ENCODE peak calls at places on chromosomes 11 and 22, in four cellular contexts. Z is progenitor cell of endocrine pancreas, A is lower lobe of right lung, E is mucosa of descending colon. N is an unnamed sample.

GRCh38 chr11:110349109-110349996 is 52.9 kb upstream of the RDX start:
- DNase-seq in Z (no peak), E (no peak), A (no peak), N (no peak)

GRCh38 chr11:104333977-104334376 is 170.0 kb upstream of the PDGFD start:
- DNase-seq in Z (no peak), A (no peak), E (peak), N (no peak)

GRCh38 chr11:109783017-109783416 is 310.2 kb upstream of the ZC3H12C start:
- DNase-seq in E (no peak), A (no peak), Z (no peak), N (no peak)

GRCh38 chr22:37571258-37571991 is 8.5 kb downstream of the LGALS2 start:
- DNase-seq in A (no peak), E (no peak), Z (no peak), N (no peak)

GRCh38 chr11:59403546-59403945 is 22.7 kb downstream of the OR5A2 start:
- DNase-seq in E (no peak), Z (no peak), A (no peak), N (no peak)

GRCh38 chr11:127962416-127962815 is 624.9 kb downstream of the ETS1 start:
- DNase-seq in A (no peak), E (no peak), Z (no peak), N (no peak)

GRCh38 chr11:76626921-76627391 is 43.6 kb downstream of the LRRC32 start:
- DNase-seq in E (no peak), Z (no peak), A (no peak), N (peak)

GRCh38 chr11:35061516-35062440 is 77.2 kb upstream of the CD44 start:
- DNase-seq in A (no peak), E (no peak), Z (no peak), N (no peak)

GRCh38 chr11:75245356-75246005 is 4.9 kb downstream of the TPBGL start:
- DNase-seq in A (no peak), E (no peak), Z (no peak), N (peak)

DNA sequence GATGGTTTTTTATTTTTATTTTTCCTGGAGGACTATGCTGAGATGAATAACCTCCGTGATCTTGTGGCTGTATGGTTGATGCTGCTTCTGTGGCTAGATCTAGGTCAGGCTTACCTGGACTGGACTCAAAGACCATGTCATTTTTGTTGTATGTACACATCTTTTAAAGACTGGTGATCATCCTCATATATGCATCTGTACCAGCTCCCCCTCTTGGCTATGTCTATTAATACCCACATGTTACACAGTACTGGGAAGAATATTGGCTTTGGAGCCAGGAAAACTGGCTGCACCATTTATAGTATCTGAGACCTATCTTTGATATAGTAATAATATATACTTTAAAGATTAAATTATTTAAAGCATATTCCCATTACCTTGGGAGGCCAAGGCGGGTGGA is 18.4 kb upstream of the PITPNB start:
- DNase-seq in E (no peak), A (no peak), Z (no peak), N (no peak)
- TF ChIP-seq CTCF in E (no peak), A (no peak), Z (no peak), N (peak)

DNA sequence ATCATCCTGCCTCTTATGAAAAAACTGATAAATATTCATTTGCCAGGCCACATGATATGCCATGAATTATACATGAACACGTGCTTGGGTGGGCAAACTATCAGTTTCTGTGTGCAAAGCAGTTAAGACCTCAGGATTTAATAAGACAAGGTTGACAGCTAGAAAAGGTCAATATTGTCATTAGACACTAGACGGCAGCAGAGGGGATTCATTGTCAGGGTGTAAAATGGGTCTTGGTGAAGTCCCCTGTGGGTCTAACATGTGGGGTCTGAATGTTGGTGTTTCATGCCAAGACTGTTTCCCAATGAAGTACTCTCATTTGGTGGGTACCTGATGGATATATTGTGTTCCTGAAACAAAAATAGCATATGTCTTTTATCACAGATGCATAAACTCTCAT is 111.9 kb downstream of the MYO18B start:
- DNase-seq in E (no peak), Z (no peak), A (no peak), N (no peak)
- TF ChIP-seq CTCF in E (no peak), Z (peak), A (no peak), N (peak)

DNA sequence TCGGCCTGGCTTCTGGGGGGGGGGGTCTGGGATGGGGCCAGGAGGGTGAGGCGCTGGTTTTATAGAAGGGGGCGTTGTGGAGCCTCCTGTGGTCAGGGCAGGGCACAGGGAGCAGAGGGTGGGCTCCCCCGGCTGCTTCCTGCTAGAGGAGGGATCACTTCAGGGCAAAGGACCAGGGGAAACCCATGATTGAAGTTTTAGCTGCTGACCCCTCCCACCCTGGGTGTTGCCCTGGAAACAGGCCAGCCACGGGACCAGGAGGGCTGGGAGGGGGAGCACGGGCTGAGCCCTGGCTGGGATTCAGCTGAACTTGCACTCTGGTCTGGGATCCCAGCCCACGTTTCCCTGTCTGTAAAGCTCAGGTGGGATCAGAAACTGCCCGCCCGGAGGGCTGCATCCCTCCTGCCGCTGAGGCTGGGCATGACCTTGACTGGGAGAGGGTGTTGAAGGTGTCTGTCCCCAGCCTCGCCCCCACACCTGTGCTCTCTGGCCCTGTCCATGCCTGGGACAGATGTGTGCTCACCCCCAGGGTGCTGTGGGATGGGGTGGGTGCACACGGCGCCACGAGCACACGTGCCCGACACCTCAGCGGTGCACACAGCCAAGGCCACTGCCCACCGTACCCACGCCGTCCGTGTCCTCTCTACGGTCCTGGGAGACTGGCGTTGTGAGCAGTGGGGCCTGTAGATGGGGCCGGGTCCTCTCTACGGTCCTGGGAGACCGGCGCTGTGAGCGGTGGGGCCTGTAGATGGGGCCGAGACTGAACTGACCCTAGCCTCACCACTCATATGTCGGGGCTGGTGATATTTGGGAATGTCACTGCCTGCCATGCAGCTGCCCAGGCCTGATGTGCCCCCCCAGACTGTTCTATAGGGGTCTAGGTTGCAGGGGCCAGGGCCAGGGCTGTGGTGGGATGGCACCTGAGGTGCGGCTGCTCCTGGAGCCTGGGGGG is 2.3 kb downstream of the TSPAN4 start:
- DNase-seq in E (peak), Z (no peak), A (peak), N (no peak)
- TF ChIP-seq CTCF in E (no peak), Z (peak), A (peak), N (peak)

DNA sequence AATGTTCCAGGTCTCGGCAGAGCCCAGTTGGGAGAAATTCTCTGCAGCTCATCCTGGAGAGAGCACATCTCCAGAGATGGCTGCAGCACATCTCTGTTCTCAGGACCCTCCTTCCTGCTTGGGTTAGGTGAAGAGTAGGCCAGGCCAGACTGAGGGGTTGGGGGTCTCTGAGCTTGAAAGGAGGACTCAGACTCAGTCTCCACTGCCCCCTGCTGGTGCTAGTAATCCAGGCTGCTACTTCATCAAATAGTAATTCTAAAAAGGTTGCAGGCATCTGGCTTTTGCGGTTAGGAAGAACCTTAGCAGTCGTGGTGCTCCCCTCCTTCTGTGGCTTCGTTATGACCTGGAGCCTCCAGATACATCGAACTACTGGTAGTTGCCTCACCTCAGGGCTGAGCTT is 9.7 kb downstream of the TUB start:
- DNase-seq in A (no peak), E (peak), Z (peak), N (no peak)
- TF ChIP-seq CTCF in A (peak), E (no peak), Z (peak), N (peak)

N was measured in chondrocyte.